ENCODE peak calls at places on chromosomes 16 and 17, in six cellular contexts. G is HCT116, P is GM12878, F is K562, B is HepG2, H is H1. M is an unnamed sample.

GRCh38 chr17:44829558-44830358 is at the start of gene GJC1:
- DNase-seq in G (no peak), P (no peak), B (no peak), F (peak; percentile 66), H (no peak), M (no peak)

GRCh38 chr16:2205967-2206313 is 686 bp downstream of the MLST8 start:
- DNase-seq in H (no peak), B (no peak), P (no peak), F (no peak), G (no peak), M (no peak)

GRCh38 chr17:81153340-81153803 is 11.9 kb upstream of the PVALEF start:
- DNase-seq in F (peak; percentile 70), P (no peak), H (no peak), B (no peak), G (no peak), M (no peak)

GRCh38 chr16:28112908-28113307 is 49.4 kb upstream of the GSG1L start:
- DNase-seq in F (no peak), H (no peak), B (no peak), P (no peak), G (no peak), M (no peak)

GRCh38 chr16:29860218-29860617 is 2.8 kb downstream of the CDIPT start:
- DNase-seq in F (no peak), P (no peak), B (no peak), G (no peak), H (no peak), M (no peak)

GRCh38 chr16:31301708-31302400 is 42.1 kb downstream of the ITGAM start:
- DNase-seq in P (no peak), H (no peak), F (peak; percentile 13), B (no peak), G (no peak), M (no peak)

GRCh38 chr17:30344283-30345088 is 10.6 kb upstream of the TMIGD1 start:
- DNase-seq in P (no peak), G (no peak), B (peak; percentile 96), H (no peak), F (peak; percentile 16), M (no peak)

GRCh38 chr17:43360739-43361498 is 37.9 kb upstream of the ARL4D start:
- DNase-seq in P (peak; percentile 100), G (no peak), B (peak; percentile 99), F (no peak), H (peak; percentile 98), M (peak; percentile 96)

GRCh38 chr17:11404431-11404830 is 163.4 kb downstream of the SHISA6 start:
- DNase-seq in G (no peak), H (no peak), F (no peak), P (no peak), B (no peak), M (no peak)

GRCh38 chr17:550776-551175 is 163.9 kb downstream of the VPS53 start:
- DNase-seq in F (no peak), G (no peak), P (no peak), B (no peak), H (no peak), M (no peak)

GRCh38 chr17:4708436-4708835 is 2.0 kb upstream of the ARRB2 start:
- DNase-seq in B (peak; percentile 72), G (no peak), F (no peak), H (no peak), P (no peak), M (no peak)

GRCh38 chr17:65629234-65629690 is 67.8 kb upstream of the AXIN2 start:
- DNase-seq in G (no peak), F (no peak), H (no peak), P (no peak), B (no peak), M (no peak)

GRCh38 chr17:8754890-8755289 is 3.5 kb downstream of the SPDYE4 start:
- DNase-seq in F (no peak), H (no peak), B (no peak), P (no peak), G (no peak), M (no peak)

GRCh38 chr16:71585318-71585703 is 8.4 kb upstream of the TAT start:
- DNase-seq in G (no peak), F (no peak), B (peak; percentile 83), H (no peak), P (no peak), M (no peak)

GRCh38 chr17:9266769-9267168 is 245.5 kb downstream of the NTN1 start:
- DNase-seq in P (no peak), F (no peak), B (no peak), H (no peak), G (no peak), M (no peak)

GRCh38 chr17:45353047-45353446 is 36.2 kb upstream of the MAP3K14 start:
- DNase-seq in H (no peak), F (peak; percentile 27), B (no peak), P (peak; percentile 79), G (no peak), M (no peak)

GRCh38 chr17:561118-561517 is 153.5 kb downstream of the VPS53 start:
- DNase-seq in P (no peak), F (no peak), G (no peak), H (no peak), B (no peak), M (no peak)

GRCh38 chr17:75754378-75755204 is 10.4 kb downstream of the GALK1 start:
- DNase-seq in F (peak; percentile 68), H (no peak), G (no peak), B (peak; percentile 72), P (no peak), M (no peak)

GRCh38 chr17:34387566-34387965 is 24.5 kb upstream of the CCL1 start:
- DNase-seq in P (no peak), H (no peak), G (no peak), B (no peak), F (no peak), M (no peak)

GRCh38 chr17:76659928-76660614 is 16.5 kb upstream of the ST6GALNAC1 start:
- DNase-seq in P (no peak), F (peak; percentile 60), G (no peak), H (no peak), B (no peak), M (no peak)

DNA sequence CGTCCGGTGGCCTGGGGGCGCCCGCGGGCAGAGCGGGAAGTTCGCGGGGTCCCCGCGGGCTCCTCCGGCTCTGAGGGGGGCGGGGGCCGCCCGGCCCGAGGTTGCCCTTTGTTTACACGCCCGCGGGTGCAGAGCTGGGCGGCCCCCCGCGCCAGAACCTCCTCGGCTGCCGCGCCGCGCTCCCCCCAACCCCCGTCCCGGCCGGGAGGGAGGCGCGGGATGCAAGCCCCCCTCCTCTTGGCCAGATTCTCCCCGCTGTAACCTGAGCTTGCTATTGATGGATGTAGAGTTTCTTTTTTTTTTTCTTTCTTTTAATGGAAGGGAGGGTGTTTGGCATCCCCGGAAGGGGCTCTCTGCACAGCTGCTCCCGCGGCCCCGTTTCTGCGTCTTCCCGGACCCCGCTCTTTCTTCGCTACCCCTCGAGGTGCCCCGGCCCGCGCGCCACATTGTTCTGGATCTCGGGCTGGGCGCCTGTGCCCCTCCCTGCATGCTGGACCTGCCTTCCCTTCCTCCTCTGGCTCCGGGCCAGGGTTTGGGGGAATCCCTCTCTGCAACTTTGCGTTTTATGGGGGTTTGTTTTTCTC is 648 bp downstream of the CBX2 start:
- DNase-seq in H (no peak), P (no peak), G (no peak), F (peak; percentile 44), B (no peak), M (no peak)
- TF ChIP-seq ZNF274 in H (no peak), P (no peak), G (no peak), F (no peak), B (no peak), M (no peak)

DNA sequence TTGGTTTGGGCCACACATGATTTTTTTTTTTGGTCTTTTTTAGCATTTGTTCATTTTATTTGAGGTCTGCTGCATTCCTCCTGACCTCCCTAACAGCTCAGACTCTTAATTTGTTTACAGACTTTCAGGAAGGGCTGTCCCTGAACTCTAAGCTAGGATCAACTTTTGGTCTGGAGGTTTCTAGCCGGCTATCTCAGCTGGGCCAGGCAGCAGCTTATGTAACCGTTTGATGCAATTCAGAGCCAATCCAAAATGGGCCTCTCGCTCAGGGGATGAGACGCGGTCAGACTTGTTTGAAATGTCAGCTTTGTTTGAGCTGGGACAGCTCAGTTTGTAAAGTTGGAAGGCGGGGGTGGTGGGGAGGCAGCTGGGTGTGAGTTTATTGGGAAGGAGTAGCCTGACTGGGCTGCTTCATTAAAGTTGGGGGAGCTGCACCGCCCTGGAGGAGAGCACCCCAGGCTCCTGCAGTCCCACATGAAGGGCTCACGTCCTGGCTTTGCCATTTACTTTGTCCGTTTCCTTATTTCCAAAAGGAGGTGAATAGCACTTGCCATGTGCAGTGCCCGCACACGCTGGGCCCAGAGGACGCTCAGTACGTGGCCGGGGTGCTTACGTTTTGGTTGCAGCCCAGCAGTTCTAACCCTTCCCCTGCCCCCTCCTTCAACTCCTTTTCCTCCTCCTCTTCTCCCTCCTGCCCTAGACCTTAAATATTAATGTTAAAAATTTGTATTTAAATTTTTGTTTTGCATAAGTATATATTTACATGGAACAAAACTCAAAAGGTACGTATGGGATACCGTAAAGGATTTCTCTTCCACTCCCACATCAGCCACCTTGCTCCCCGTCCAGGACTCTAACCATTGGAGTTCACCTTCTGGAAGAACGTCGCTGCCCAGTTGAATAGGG is 121.2 kb downstream of the SNX29 start:
- DNase-seq in H (no peak), B (peak; percentile 98), G (no peak), P (no peak), F (no peak), M (no peak)
- TF ChIP-seq ZNF274 in H (no peak), B (no peak), G (no peak), P (no peak), F (no peak), M (no peak)

GRCh38 chr16:3855142-3855541 is 25.4 kb downstream of the CREBBP start:
- DNase-seq in B (no peak), G (no peak), P (no peak), F (no peak), H (no peak), M (no peak)
- TF ChIP-seq ZNF274 in B (no peak), G (no peak), P (no peak), F (no peak), H (no peak), M (no peak)

GRCh38 chr16:62036807-62037135 is 533 bp upstream of the CDH8 start:
- DNase-seq in P (no peak), F (no peak), B (no peak), G (no peak), H (no peak), M (no peak)

GRCh38 chr16:62035115-62036092 is 834 bp downstream of the CDH8 start:
- DNase-seq in H (peak; percentile 56), B (no peak), F (no peak), P (no peak), G (no peak), M (peak; percentile 77)

GRCh38 chr16:62038225-62038624 is 2.0 kb upstream of the CDH8 start:
- DNase-seq in G (no peak), H (no peak), B (no peak), F (no peak), P (no peak), M (no peak)

GRCh38 chr16:62034236-62035114 is 1.8 kb downstream of the CDH8 start:
- DNase-seq in G (no peak), H (no peak), F (no peak), P (no peak), B (no peak), M (no peak)

DNA sequence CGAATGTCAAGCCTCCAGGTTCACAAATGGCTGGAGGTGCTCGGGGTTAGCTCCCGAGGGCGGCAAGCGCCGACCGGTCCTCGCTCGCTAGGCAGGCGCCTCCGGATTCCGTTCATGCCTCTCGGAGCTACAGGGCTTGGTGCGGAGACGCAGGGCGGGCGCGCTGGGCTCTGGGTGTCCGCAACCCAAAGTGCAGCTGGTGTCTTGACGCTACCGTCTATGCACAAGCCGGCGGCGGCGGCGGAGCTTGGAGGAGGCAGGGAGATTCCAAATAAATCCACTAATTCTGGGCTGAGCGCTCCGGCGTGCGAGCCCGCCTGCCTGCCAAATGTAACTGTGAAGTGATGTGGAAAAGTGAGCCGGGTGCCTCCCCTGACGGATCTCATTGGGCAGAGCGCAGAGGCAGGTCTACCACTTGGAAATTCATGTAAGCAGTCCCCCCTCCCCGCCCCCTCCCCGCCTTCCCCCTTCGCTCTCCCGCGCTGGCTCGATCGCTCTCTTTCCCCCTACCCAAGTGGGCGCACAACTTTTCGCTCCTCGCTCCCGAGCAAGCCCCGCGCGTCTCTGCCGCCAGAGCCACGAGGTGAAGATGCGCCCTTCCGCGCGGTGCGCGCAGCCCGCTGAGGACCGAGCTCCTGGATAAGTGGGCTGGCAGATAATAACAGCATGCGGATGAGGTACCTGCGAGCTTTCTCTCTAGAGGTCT is at the start of gene CDH8:
- DNase-seq in G (no peak), F (no peak), P (no peak), H (no peak), B (no peak), M (peak; percentile 49)
- TF ChIP-seq ZNF274 in G (no peak), F (no peak), P (no peak), H (no peak), B (no peak), M (no peak)